ENCODE peak calls at places on chromosomes 2 and 18, in six cellular contexts. A, F, B, P, H and K are unnamed samples.

GRCh38 chr18:12421732-12422131 is 14.0 kb downstream of the PRELID3A start:
- DNase-seq in P (no peak), H (no peak), B (no peak), A (no peak), F (no peak), K (no peak)

GRCh38 chr2:43032894-43033270 is 193.5 kb downstream of the ZFP36L2 start:
- DNase-seq in H (no peak), P (no peak), B (no peak), F (no peak), A (no peak), K (no peak)

GRCh38 chr2:183049420-183049819 is 11.2 kb upstream of the NCKAP1 start:
- DNase-seq in F (no peak), B (no peak), P (no peak), A (no peak), H (no peak), K (no peak)

GRCh38 chr18:43278401-43278800 is 1.1 kb upstream of the SYT4 start:
- DNase-seq in H (no peak), P (no peak), B (no peak), F (no peak), A (no peak), K (no peak)

GRCh38 chr2:41981417-41981816 is 66.4 kb upstream of the PKDCC start:
- DNase-seq in P (no peak), A (no peak), H (no peak), B (no peak), F (no peak), K (no peak)

GRCh38 chr18:80175451-80176235 is 66.6 kb downstream of the ADNP2 start:
- DNase-seq in A (no peak), P (no peak), F (peak), H (peak), B (no peak), K (peak)

GRCh38 chr18:75544051-75544481 is 116.6 kb upstream of the SMIM21 start:
- DNase-seq in P (no peak), B (peak), F (no peak), A (peak), H (no peak), K (no peak)

GRCh38 chr2:207395535-207396251 is 134.1 kb upstream of the CREB1 start:
- DNase-seq in A (peak), P (no peak), B (no peak), F (no peak), H (peak), K (peak)

GRCh38 chr2:110103060-110103961 is 12.3 kb downstream of the MALL start:
- DNase-seq in A (no peak), F (no peak), B (no peak), H (no peak), P (no peak), K (no peak)

GRCh38 chr2:88554189-88554588 is 73.1 kb downstream of the EIF2AK3 start:
- DNase-seq in H (peak), A (no peak), P (no peak), B (no peak), F (no peak), K (peak)

GRCh38 chr2:21042958-21043743 is 722 bp downstream of the APOB start:
- DNase-seq in A (peak), P (no peak), F (peak), H (peak), B (peak), K (peak)

GRCh38 chr2:222423632-222424280 is 587 bp upstream of the SGPP2 start:
- DNase-seq in B (peak), P (no peak), F (no peak), A (no peak), H (peak), K (peak)

GRCh38 chr2:38176619-38177021 is 100.7 kb upstream of the CYP1B1 start:
- DNase-seq in F (no peak), A (peak), B (peak), P (no peak), H (peak), K (peak)

GRCh38 chr2:192236136-192236535 is 41.4 kb upstream of the TMEFF2 start:
- DNase-seq in P (no peak), F (no peak), H (no peak), B (peak), A (peak), K (no peak)

GRCh38 chr2:189152476-189152875 is 27.1 kb downstream of the COL5A2 start:
- DNase-seq in F (no peak), H (no peak), B (no peak), P (no peak), A (no peak), K (no peak)

GRCh38 chr2:168574856-168575630 is 119.0 kb downstream of the CERS6 start:
- DNase-seq in F (no peak), H (peak), P (no peak), A (peak), B (no peak), K (peak)

GRCh38 chr2:219253753-219254589 is at the start of gene TUBA4A:
- DNase-seq in F (peak), H (peak), A (peak), P (no peak), B (peak), K (peak)

GRCh38 chr2:190910341-190911136 is 29.9 kb downstream of the GLS start:
- DNase-seq in B (peak), F (no peak), H (peak), P (no peak), A (peak), K (peak)

GRCh38 chr2:99554238-99554637 is 64.4 kb upstream of the REV1 start:
- DNase-seq in B (no peak), A (no peak), F (no peak), H (no peak), P (no peak), K (peak)

GRCh38 chr18:46051731-46052461 is 20.2 kb downstream of the PSTPIP2 start:
- DNase-seq in H (peak), P (no peak), B (peak), A (peak), F (no peak), K (peak)

GRCh38 chr2:200188851-200189250 is 117.6 kb upstream of the SPATS2L start:
- DNase-seq in A (no peak), P (no peak), B (no peak), F (no peak), H (no peak), K (peak)

GRCh38 chr2:189046275-189046674 is 72.1 kb downstream of the COL3A1 start:
- DNase-seq in B (no peak), P (no peak), H (no peak), F (no peak), A (no peak), K (peak)

GRCh38 chr2:237161239-237161638 is 75.5 kb downstream of the COPS8 start:
- DNase-seq in A (no peak), P (no peak), H (no peak), B (no peak), F (no peak), K (no peak)

GRCh38 chr2:96306370-96306769 is 1.0 kb upstream of the SNRNP200 start:
- DNase-seq in A (no peak), B (no peak), P (no peak), F (no peak), H (no peak), K (no peak)

GRCh38 chr2:27231921-27232320 is 14.8 kb downstream of the CAD start:
- DNase-seq in H (no peak), F (no peak), P (no peak), B (no peak), A (no peak), K (no peak)

GRCh38 chr2:191245046-191245868 is at the start of gene MYO1B:
- DNase-seq in P (no peak), B (peak), F (peak), H (peak), A (peak), K (peak)

GRCh38 chr18:2415656-2416055 is 155.6 kb downstream of the METTL4 start:
- DNase-seq in H (no peak), A (no peak), B (no peak), F (no peak), P (no peak), K (no peak)

GRCh38 chr2:74575320-74575719 is 20.8 kb downstream of the DOK1 start:
- DNase-seq in B (no peak), F (no peak), P (no peak), H (no peak), A (no peak), K (no peak)

GRCh38 chr18:80228051-80228848 is 19.1 kb downstream of the PARD6G start:
- DNase-seq in B (no peak), H (no peak), F (no peak), P (no peak), A (no peak), K (no peak)

GRCh38 chr18:6106116-6106645 is 210.9 kb upstream of the TMEM200C start:
- DNase-seq in F (no peak), B (no peak), H (no peak), A (no peak), P (no peak), K (no peak)

GRCh38 chr2:238720232-238720672 is 127.6 kb upstream of the TWIST2 start:
- DNase-seq in H (peak), A (peak), B (peak), P (no peak), F (no peak), K (peak)

GRCh38 chr2:179264238-179265081 is at the start of gene SESTD1:
- DNase-seq in H (peak), B (peak), A (peak), P (peak), F (peak), K (peak)

GRCh38 chr2:15651367-15651727 is 59.7 kb downstream of the DDX1 start:
- DNase-seq in A (no peak), F (no peak), P (no peak), H (no peak), B (no peak), K (no peak)

GRCh38 chr2:129092871-129093385 is 774.3 kb upstream of the HS6ST1 start:
- DNase-seq in F (no peak), B (no peak), H (no peak), A (no peak), P (no peak), K (no peak)

GRCh38 chr2:168118733-168119518 is 128.5 kb downstream of the STK39 start:
- DNase-seq in A (peak), P (no peak), F (no peak), B (peak), H (peak), K (peak)

GRCh38 chr2:7915302-7916200 is 766.3 kb upstream of the ID2 start:
- DNase-seq in B (peak), A (peak), F (no peak), P (no peak), H (no peak), K (no peak)

GRCh38 chr18:75714766-75715165 is 287.3 kb upstream of the SMIM21 start:
- DNase-seq in F (no peak), B (no peak), H (no peak), P (no peak), A (no peak), K (no peak)

GRCh38 chr2:23626701-23627181 is 241.8 kb downstream of the KLHL29 start:
- DNase-seq in H (no peak), A (no peak), B (no peak), F (no peak), P (no peak), K (no peak)

GRCh38 chr2:23624915-23625314 is 239.9 kb downstream of the KLHL29 start:
- DNase-seq in F (no peak), H (no peak), A (no peak), P (no peak), B (no peak), K (no peak)

GRCh38 chr2:23624378-23624777 is 239.4 kb downstream of the KLHL29 start:
- DNase-seq in P (no peak), F (no peak), H (peak), A (no peak), B (peak), K (peak)

GRCh38 chr2:23627236-23627990 is 242.4 kb downstream of the KLHL29 start:
- DNase-seq in F (no peak), B (no peak), A (no peak), P (no peak), H (no peak), K (no peak)

DNA sequence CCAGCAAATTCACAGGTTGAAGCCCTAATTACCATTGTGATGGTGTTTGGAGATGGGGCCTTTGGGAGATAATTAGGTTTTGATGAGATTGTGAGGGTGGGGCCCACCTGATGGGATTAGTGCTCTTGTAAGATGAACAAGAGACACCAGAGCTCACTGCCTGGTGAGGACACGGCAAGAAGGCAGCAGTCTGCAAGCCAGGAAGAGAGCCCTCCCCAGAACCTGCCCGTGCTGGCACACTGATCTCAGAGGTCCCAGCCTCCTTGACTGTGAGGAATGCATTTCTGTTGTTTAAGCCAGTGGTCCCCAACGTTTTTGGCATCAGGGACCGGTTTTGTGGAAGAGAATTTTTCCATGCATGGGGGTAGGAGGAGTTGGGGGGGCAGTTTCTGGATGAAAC is 240.7 kb downstream of the KLHL29 start:
- DNase-seq in A (no peak), P (no peak), F (no peak), B (no peak), H (no peak), K (no peak)
- TF ChIP-seq CTCF in A (no peak), P (no peak), F (no peak), B (no peak), H (no peak), K (no peak)

GRCh38 chr2:193373139-193373538 is 1178.4 kb upstream of the TMEFF2 start:
- DNase-seq in H (no peak), A (no peak), F (no peak), B (no peak), P (no peak), K (no peak)
- TF ChIP-seq CTCF in H (no peak), A (no peak), F (no peak), B (no peak), P (no peak), K (no peak)

GRCh38 chr2:25198209-25198525 is 29.8 kb upstream of the POMC start:
- DNase-seq in A (no peak), P (no peak), F (no peak), B (no peak), H (no peak), K (no peak)

GRCh38 chr2:25201794-25202193 is 33.4 kb upstream of the POMC start:
- DNase-seq in H (no peak), B (no peak), F (no peak), A (no peak), P (no peak), K (no peak)

GRCh38 chr2:25204190-25204838 is 35.9 kb upstream of the POMC start:
- DNase-seq in P (no peak), H (no peak), B (no peak), F (peak), A (no peak), K (no peak)

GRCh38 chr2:25202290-25202689 is 33.9 kb upstream of the POMC start:
- DNase-seq in B (no peak), P (no peak), F (no peak), H (no peak), A (no peak), K (no peak)

GRCh38 chr2:25201265-25201664 is 32.9 kb upstream of the POMC start:
- DNase-seq in A (no peak), P (no peak), H (peak), F (no peak), B (no peak), K (no peak)
- TF ChIP-seq CTCF in A (peak), P (no peak), H (no peak), F (peak), B (peak), K (peak)

GRCh38 chr2:3805120-3805519 is 101.7 kb downstream of the DCDC2C start:
- DNase-seq in H (peak), F (no peak), A (no peak), B (no peak), P (no peak), K (peak)

GRCh38 chr2:3806730-3807129 is 103.4 kb downstream of the DCDC2C start:
- DNase-seq in P (no peak), A (no peak), B (no peak), H (peak), F (no peak), K (no peak)

DNA sequence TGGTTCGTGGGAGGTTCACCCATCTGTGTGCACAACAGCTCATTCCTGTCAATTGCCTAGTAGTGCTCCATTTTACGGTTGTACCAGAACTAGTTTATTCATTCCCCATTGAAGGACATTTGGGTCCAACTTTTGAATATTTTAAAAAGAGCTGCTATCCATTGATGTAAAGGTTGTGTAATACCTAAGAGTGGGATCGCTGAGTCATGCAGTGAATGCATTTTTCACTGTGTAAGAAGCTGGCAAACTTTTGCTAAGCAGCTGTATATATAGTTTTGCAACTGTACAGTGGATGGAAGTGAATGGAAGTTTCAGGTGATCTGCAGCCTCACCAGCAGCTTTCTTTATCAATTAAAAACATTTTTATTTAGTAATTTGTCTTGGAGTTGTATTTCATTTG is 104.5 kb downstream of the DCDC2C start:
- DNase-seq in F (no peak), P (no peak), B (peak), A (peak), H (peak), K (peak)
- TF ChIP-seq CTCF in F (no peak), P (no peak), B (no peak), A (no peak), H (no peak), K (no peak)

DNA sequence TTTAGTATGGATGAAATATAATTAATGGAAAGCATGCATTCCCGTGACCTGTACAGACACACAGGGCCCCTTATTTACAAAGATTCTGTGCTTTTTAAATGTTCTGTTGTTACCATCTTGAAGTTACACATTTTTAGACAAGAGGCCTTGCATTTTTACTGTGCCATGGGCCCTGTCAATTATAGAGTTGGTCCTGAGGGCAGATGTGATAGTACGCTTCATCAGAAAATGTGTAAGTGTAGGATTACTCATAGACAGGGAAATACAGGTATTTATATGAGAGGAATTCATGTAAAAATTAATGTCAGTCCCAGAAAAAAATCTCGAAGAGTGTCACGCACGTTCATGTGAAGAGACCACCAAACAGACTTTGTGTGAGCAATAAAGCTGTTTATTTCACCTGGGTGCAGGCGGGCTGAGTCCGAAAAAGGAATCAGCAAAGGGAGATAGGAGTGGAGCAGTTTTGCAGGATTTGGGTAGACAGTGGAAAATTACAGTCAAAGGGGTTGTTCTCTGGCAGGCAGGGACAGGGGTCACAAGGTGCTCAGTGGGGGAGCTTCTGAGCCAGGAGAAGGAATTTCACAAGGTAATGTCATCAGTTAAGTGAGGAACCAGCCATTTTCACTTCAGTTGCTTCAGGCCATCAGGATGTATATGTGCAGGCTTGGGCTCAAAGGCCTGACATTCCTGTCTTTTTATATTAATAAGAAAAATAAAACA is 12.2 kb upstream of the ALPK2 start:
- DNase-seq in H (no peak), P (no peak), A (no peak), B (no peak), F (no peak), K (peak)
- TF ChIP-seq CTCF in H (no peak), P (no peak), A (no peak), B (no peak), F (no peak), K (no peak)

GRCh38 chr2:65019010-65019409 is 29.8 kb downstream of the SLC1A4 start:
- DNase-seq in H (no peak), P (no peak), F (no peak), A (no peak), B (no peak), K (no peak)
- TF ChIP-seq CTCF in H (no peak), P (no peak), F (no peak), A (no peak), B (no peak), K (no peak)

DNA sequence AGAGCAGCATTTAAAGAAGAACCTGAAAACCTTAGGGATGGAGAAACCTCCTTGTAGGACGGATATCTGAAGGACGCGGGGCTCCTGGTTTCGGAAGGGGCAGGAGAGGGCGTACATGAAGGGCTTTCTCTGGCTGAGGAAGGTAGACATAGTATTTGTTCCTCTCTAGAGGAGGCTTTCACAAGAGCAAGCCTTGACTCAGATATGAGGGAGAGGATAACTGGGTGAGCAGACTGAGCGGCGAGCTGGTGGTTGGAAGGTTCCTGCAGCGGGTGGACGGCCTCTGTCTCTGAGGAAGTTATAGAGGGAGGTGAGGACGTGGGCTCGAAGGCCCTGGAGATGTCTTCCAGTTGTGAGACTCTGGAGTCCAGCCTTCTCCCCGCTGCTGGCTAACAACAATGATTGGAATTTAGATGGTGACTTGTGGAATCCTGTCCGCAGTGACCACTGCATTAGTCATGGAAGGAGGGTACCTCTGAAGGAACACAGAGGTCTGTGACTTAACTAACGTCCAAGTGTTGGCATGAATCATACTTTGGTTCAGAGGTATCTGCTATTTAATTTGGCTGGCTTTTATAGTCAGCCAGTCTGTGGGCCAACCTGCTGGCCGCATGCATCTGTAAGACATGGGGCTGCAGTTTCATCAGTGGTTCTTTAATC is 80.9 kb downstream of the ASAP2 start:
- DNase-seq in P (peak), H (peak), B (peak), A (peak), F (no peak), K (peak)
- TF ChIP-seq CTCF in P (no peak), H (no peak), B (no peak), A (peak), F (no peak), K (no peak)

GRCh38 chr2:46331099-46331766 is 34.0 kb downstream of the EPAS1 start:
- DNase-seq in B (no peak), A (no peak), H (peak), F (no peak), P (no peak), K (peak)
- TF ChIP-seq CTCF in B (no peak), A (no peak), H (no peak), F (no peak), P (no peak), K (no peak)